ENCODE peak calls at places on chromosomes 1 and 21, in nine cellular contexts. W, K, P, B, Z, I, T, L and V are unnamed samples.

GRCh38 chr1:236167578-236167977 is 25.2 kb downstream of the GPR137B start:
- DNase-seq in W (no peak), K (no peak), P (no peak), B (no peak), Z (no peak), I (no peak), T (no peak), L (no peak), V (no peak)

GRCh38 chr1:21956720-21957552 is 19.8 kb upstream of the HSPG2 start:
- DNase-seq in W (peak; percentile 61), K (peak; percentile 47), P (peak; percentile 81), B (no peak), Z (peak; percentile 47), I (peak; percentile 82), T (peak; percentile 74), L (peak; percentile 83), V (peak; percentile 78)

GRCh38 chr21:37458669-37459276 is 92.2 kb downstream of the DYRK1A start:
- DNase-seq in W (no peak), K (no peak), P (no peak), B (no peak), Z (no peak), I (no peak), T (no peak), L (no peak), V (no peak)

GRCh38 chr1:177137814-177138213 is 26.7 kb downstream of the ASTN1 start:
- DNase-seq in W (no peak), K (no peak), P (no peak), B (no peak), Z (no peak), I (no peak), T (no peak), L (no peak), V (no peak)

GRCh38 chr1:176466514-176466913 is 3.5 kb downstream of the PAPPA2 start:
- DNase-seq in W (no peak), K (no peak), P (no peak), B (no peak), Z (no peak), I (no peak), T (peak; percentile 41), L (no peak), V (no peak)

GRCh38 chr1:153608089-153608672 is 4.8 kb downstream of the S100A16 start:
- DNase-seq in W (no peak), K (no peak), P (peak; percentile 37), B (no peak), Z (no peak), I (no peak), T (no peak), L (no peak), V (peak; percentile 28)

GRCh38 chr1:107976431-107977215 is 11.6 kb upstream of the VAV3 start:
- DNase-seq in W (no peak), K (no peak), P (no peak), B (no peak), Z (no peak), I (no peak), T (no peak), L (no peak), V (no peak)

GRCh38 chr1:17674707-17675505 is 80.2 kb upstream of the ACTL8 start:
- DNase-seq in W (peak; percentile 25), K (peak; percentile 5), P (no peak), B (no peak), Z (no peak), I (no peak), T (no peak), L (no peak), V (no peak)

GRCh38 chr1:67250051-67250653 is 57.5 kb upstream of the IL12RB2 start:
- DNase-seq in W (no peak), K (no peak), P (no peak), B (no peak), Z (no peak), I (no peak), T (no peak), L (no peak), V (no peak)

GRCh38 chr1:209651148-209651547 is 1.1 kb downstream of the LAMB3 start:
- DNase-seq in W (peak; percentile 77), K (peak; percentile 56), P (peak; percentile 93), B (no peak), Z (no peak), I (peak; percentile 79), T (peak; percentile 82), L (peak; percentile 83), V (peak; percentile 91)

GRCh38 chr21:42437786-42438185 is 34.1 kb downstream of the UBASH3A start:
- DNase-seq in W (peak; percentile 22), K (peak; percentile 2), P (no peak), B (no peak), Z (no peak), I (no peak), T (peak; percentile 59), L (no peak), V (no peak)

GRCh38 chr1:227731241-227731677 is 3.8 kb downstream of the JMJD4 start:
- DNase-seq in W (no peak), K (no peak), P (no peak), B (no peak), Z (no peak), I (no peak), T (no peak), L (no peak), V (peak; percentile 17)

GRCh38 chr1:234230414-234230862 is 142.8 kb upstream of the COA6 start:
- DNase-seq in W (peak; percentile 41), K (no peak), P (no peak), B (no peak), Z (peak; percentile 22), I (no peak), T (no peak), L (no peak), V (no peak)

GRCh38 chr1:64538389-64538788 is 68.5 kb downstream of the CACHD1 start:
- DNase-seq in W (no peak), K (no peak), P (no peak), B (no peak), Z (no peak), I (no peak), T (no peak), L (no peak), V (no peak)

GRCh38 chr1:64539279-64539678 is 69.3 kb downstream of the CACHD1 start:
- DNase-seq in W (no peak), K (no peak), P (no peak), B (no peak), Z (no peak), I (no peak), T (no peak), L (no peak), V (no peak)

GRCh38 chr1:64537942-64538341 is 68.0 kb downstream of the CACHD1 start:
- DNase-seq in W (no peak), K (no peak), P (no peak), B (no peak), Z (no peak), I (no peak), T (no peak), L (no peak), V (no peak)

GRCh38 chr1:64536217-64536835 is 66.4 kb downstream of the CACHD1 start:
- DNase-seq in W (no peak), K (no peak), P (no peak), B (no peak), Z (no peak), I (no peak), T (no peak), L (no peak), V (no peak)

GRCh38 chr1:64536836-64537490 is 67.0 kb downstream of the CACHD1 start:
- DNase-seq in W (no peak), K (no peak), P (peak; percentile 48), B (no peak), Z (no peak), I (peak; percentile 43), T (peak; percentile 43), L (no peak), V (no peak)
- H3K27ac ChIP-seq in W (no peak overlapping the region), K (no peak overlapping the region), P (no peak overlapping the region), B (no peak overlapping the region), Z (no peak overlapping the region), I (no peak overlapping the region), T (peak overlapping the region; percentile 71), L (no peak overlapping the region), V (peak overlapping the region; percentile 27)

GRCh38 chr1:231418741-231419107 is 3.4 kb downstream of the EGLN1 start:
- DNase-seq in W (no peak), K (no peak), P (no peak), B (no peak), Z (no peak), I (no peak), T (no peak), L (no peak), V (no peak)

GRCh38 chr1:231417503-231417902 is 4.6 kb downstream of the EGLN1 start:
- DNase-seq in W (peak; percentile 21), K (no peak), P (no peak), B (no peak), Z (no peak), I (no peak), T (no peak), L (no peak), V (no peak)

GRCh38 chr1:231419147-231419546 is 2.9 kb downstream of the EGLN1 start:
- DNase-seq in W (no peak), K (no peak), P (peak; percentile 8), B (no peak), Z (no peak), I (no peak), T (no peak), L (no peak), V (no peak)

GRCh38 chr1:231416896-231417295 is 5.2 kb downstream of the EGLN1 start:
- DNase-seq in W (peak; percentile 29), K (no peak), P (no peak), B (no peak), Z (no peak), I (no peak), T (no peak), L (no peak), V (no peak)

DNA sequence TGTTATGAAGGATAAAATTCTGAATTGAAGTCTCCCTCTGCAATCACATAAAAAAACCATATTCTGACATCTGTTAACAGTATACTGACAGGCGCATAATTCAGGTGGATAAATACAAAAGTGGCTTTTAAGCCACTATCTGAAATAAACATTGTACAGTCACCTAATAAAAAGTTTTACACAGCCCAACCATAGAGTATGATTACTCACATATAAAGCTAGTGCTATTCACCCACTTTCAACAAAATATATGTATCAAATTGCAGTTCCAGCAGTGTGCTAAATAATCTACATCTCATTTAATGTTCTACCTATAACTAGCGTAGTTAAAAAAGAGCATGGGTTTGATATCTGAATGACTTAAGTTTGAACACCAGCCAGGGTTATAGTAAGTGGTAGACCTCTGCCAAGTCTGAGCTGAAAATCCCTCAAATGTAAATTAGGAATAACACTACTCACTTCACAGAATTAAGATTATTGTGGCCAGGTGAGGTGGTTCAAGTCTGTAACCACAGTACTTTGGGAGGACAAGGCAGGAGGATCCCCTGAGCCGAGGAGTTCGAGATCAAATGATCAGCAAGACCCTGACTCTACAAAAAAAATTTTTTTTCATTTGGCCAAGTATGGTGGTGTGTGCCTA is 3.9 kb downstream of the EGLN1 start:
- DNase-seq in W (no peak), K (peak; percentile 17), P (no peak), B (no peak), Z (no peak), I (no peak), T (no peak), L (no peak), V (no peak)
- H3K9me3 ChIP-seq in W (no peaks in the 10 kb centered on the region), K (no peaks in the 10 kb centered on the region), P (no peaks in the 10 kb centered on the region), B (no peaks in the 10 kb centered on the region), Z (no peaks in the 10 kb centered on the region), I (no peaks in the 10 kb centered on the region), T (no peaks in the 10 kb centered on the region), L (no peaks in the 10 kb centered on the region), V (no peaks in the 10 kb centered on the region)

GRCh38 chr1:201022824-201023516 is 544 bp downstream of the KIF21B start:
- DNase-seq in W (no peak), K (no peak), P (no peak), B (no peak), Z (peak; percentile 41), I (no peak), T (no peak), L (no peak), V (peak; percentile 32)
- H3K27ac ChIP-seq in W (no peak overlapping the region), K (no peak overlapping the region), P (peak overlapping the region; percentile 81), B (no peak overlapping the region), Z (peak overlapping the region; percentile 73), I (no peak overlapping the region), T (no peak overlapping the region), L (no peak overlapping the region), V (no peak overlapping the region)

GRCh38 chr21:27244796-27245195 is 277.9 kb upstream of the ADAMTS5 start:
- DNase-seq in W (peak; percentile 22), K (no peak), P (no peak), B (no peak), Z (no peak), I (no peak), T (no peak), L (no peak), V (no peak)
- H3K9me3 ChIP-seq in W (no peaks in the 10 kb centered on the region), K (no peaks in the 10 kb centered on the region), P (no peaks in the 10 kb centered on the region), B (no peaks in the 10 kb centered on the region), Z (no peaks in the 10 kb centered on the region), I (no peaks in the 10 kb centered on the region), T (no peaks in the 10 kb centered on the region), L (no peaks in the 10 kb centered on the region), V (no peaks in the 10 kb centered on the region)